ENCODE peak calls at places on chromosomes 13 and 19, in five cellular contexts. E is thyroid gland, X is T-helper 2 cell, U is HEK293T, C is Caco-2. Z is an unnamed sample.

GRCh38 chr19:6267552-6268381 is 12.0 kb downstream of the MLLT1 start:
- DNase-seq in U (no peak), E (no peak), C (no peak), X (no peak), Z (no peak)

GRCh38 chr19:55563261-55563690 is 17.4 kb downstream of the ZNF579 start:
- DNase-seq in E (no peak), C (no peak), X (no peak), U (no peak), Z (no peak)

GRCh38 chr19:55620410-55620809 is 4.0 kb downstream of the ZNF784 start:
- DNase-seq in E (no peak), X (no peak), C (no peak), U (no peak), Z (no peak)

GRCh38 chr13:66665991-66666390 is 564.1 kb downstream of the PCDH9 start:
- DNase-seq in C (no peak), X (no peak), U (peak), E (peak), Z (peak)

GRCh38 chr19:12778020-12778904 is 2.9 kb upstream of the HOOK2 start:
- DNase-seq in X (peak), U (no peak), E (peak), C (peak), Z (peak)

GRCh38 chr13:64556391-64556790 is 2673.7 kb downstream of the PCDH9 start:
- DNase-seq in C (no peak), X (no peak), U (no peak), E (no peak), Z (no peak)

GRCh38 chr13:37777676-37778075 is 91.9 kb downstream of the TRPC4 start:
- DNase-seq in U (no peak), C (no peak), E (no peak), X (no peak), Z (no peak)

GRCh38 chr13:43758834-43759233 is 27.9 kb downstream of the ENOX1 start:
- DNase-seq in X (no peak), E (no peak), C (no peak), U (no peak), Z (no peak)

GRCh38 chr19:41897820-41898219 is 14.8 kb downstream of the ARHGEF1 start:
- DNase-seq in E (no peak), X (no peak), U (no peak), C (no peak), Z (no peak)

GRCh38 chr19:11495481-11495880 is 10.2 kb downstream of the ZNF653 start:
- DNase-seq in U (no peak), E (no peak), X (no peak), C (no peak), Z (no peak)

GRCh38 chr13:39913928-39914327 is 258.5 kb downstream of the COG6 start:
- DNase-seq in C (no peak), U (no peak), X (no peak), E (no peak), Z (no peak)

GRCh38 chr19:14559916-14560775 is 11.7 kb downstream of the NDUFB7 start:
- DNase-seq in X (no peak), U (no peak), C (no peak), E (no peak), Z (no peak)

GRCh38 chr19:3986260-3987041 is 1.2 kb upstream of the EEF2 start:
- DNase-seq in C (peak), X (peak), E (peak), U (peak), Z (peak)

GRCh38 chr13:106768991-106769390 is 201.1 kb upstream of the ARGLU1 start:
- DNase-seq in X (no peak), C (no peak), U (no peak), E (peak), Z (no peak)

GRCh38 chr13:25948910-25949309 is 102.9 kb downstream of the SHISA2 start:
- DNase-seq in E (no peak), U (no peak), C (no peak), X (no peak), Z (no peak)

GRCh38 chr19:31432411-31432810 is 83.2 kb upstream of the TSHZ3 start:
- DNase-seq in U (no peak), E (no peak), C (no peak), X (no peak), Z (no peak)